ENCODE peak calls at places on chromosomes 12 and 14, in four cellular contexts. One of them, this sample, is unnamed.
A peak's percentile ranks its signal among the peaks of the same experiment; 100 is the strongest.

GRCh38 chr14:104393898-104394605 is 185.5 kb upstream of the C14orf180 start:
- DNase-seq in tibial nerve: peak; percentile 21
- DNase-seq in prostate gland: no peak
- DNase-seq in upper lobe of left lung: peak; percentile 46
- DNase-seq in this sample: peak; percentile 79

GRCh38 chr12:33830070-33830469 is 192.2 kb upstream of the ALG10 start:
- DNase-seq in prostate gland: no peak
- DNase-seq in tibial nerve: no peak
- DNase-seq in upper lobe of left lung: no peak
- DNase-seq in this sample: no peak

GRCh38 chr12:17875230-17875629 is 214.8 kb downstream of the RERGL start:
- DNase-seq in prostate gland: no peak
- DNase-seq in upper lobe of left lung: no peak
- DNase-seq in tibial nerve: no peak
- DNase-seq in this sample: no peak

GRCh38 chr14:52023518-52023917 is 34.2 kb downstream of the RTRAF start:
- DNase-seq in upper lobe of left lung: no peak
- DNase-seq in tibial nerve: no peak
- DNase-seq in prostate gland: no peak
- DNase-seq in this sample: no peak

GRCh38 chr14:24677956-24678355 is 44.0 kb upstream of the GZMB start:
- DNase-seq in upper lobe of left lung: no peak
- DNase-seq in prostate gland: no peak
- DNase-seq in tibial nerve: no peak
- DNase-seq in this sample: no peak

GRCh38 chr12:57735952-57736742 is 2.4 kb downstream of the AGAP2 start:
- DNase-seq in upper lobe of left lung: peak; percentile 85
- DNase-seq in prostate gland: no peak
- DNase-seq in tibial nerve: no peak
- DNase-seq in this sample: no peak

GRCh38 chr14:95134304-95134933 is 22.9 kb downstream of the DICER1 start:
- DNase-seq in upper lobe of left lung: no peak
- DNase-seq in tibial nerve: no peak
- DNase-seq in prostate gland: no peak
- DNase-seq in this sample: no peak

GRCh38 chr14:101774006-101774755 is 12.7 kb downstream of the PPP2R5C start:
- DNase-seq in prostate gland: no peak
- DNase-seq in tibial nerve: no peak
- DNase-seq in upper lobe of left lung: no peak
- DNase-seq in this sample: no peak

GRCh38 chr14:91866061-91866460 is 1.3 kb downstream of the TC2N start:
- DNase-seq in tibial nerve: no peak
- DNase-seq in prostate gland: no peak
- DNase-seq in upper lobe of left lung: no peak
- DNase-seq in this sample: no peak

GRCh38 chr12:95390192-95390591 is 83.8 kb upstream of the METAP2 start:
- DNase-seq in prostate gland: no peak
- DNase-seq in upper lobe of left lung: no peak
- DNase-seq in tibial nerve: no peak
- DNase-seq in this sample: no peak

GRCh38 chr12:53788892-53789291 is 37.1 kb upstream of the CISTR start:
- DNase-seq in tibial nerve: no peak
- DNase-seq in prostate gland: no peak
- DNase-seq in upper lobe of left lung: no peak
- DNase-seq in this sample: no peak

GRCh38 chr12:53695148-53696138 is 19.6 kb upstream of the ATP5MC2 start:
- DNase-seq in tibial nerve: no peak
- DNase-seq in prostate gland: no peak
- DNase-seq in upper lobe of left lung: peak; percentile 87
- DNase-seq in this sample: no peak

GRCh38 chr12:108066583-108067234 is 62.4 kb upstream of the WSCD2 start:
- DNase-seq in tibial nerve: no peak
- DNase-seq in prostate gland: no peak
- DNase-seq in upper lobe of left lung: no peak
- DNase-seq in this sample: no peak

GRCh38 chr12:94553130-94553519 is 93.5 kb upstream of the CEP83 start:
- DNase-seq in prostate gland: no peak
- DNase-seq in upper lobe of left lung: no peak
- DNase-seq in tibial nerve: no peak
- DNase-seq in this sample: no peak

GRCh38 chr12:117189725-117190209 is 503 bp downstream of the FBXO21 start:
- DNase-seq in prostate gland: no peak
- DNase-seq in tibial nerve: peak; percentile 7
- DNase-seq in upper lobe of left lung: peak; percentile 91
- DNase-seq in this sample: no peak

GRCh38 chr14:29242755-29243340 is 476.3 kb downstream of the FOXG1 start:
- DNase-seq in tibial nerve: no peak
- DNase-seq in upper lobe of left lung: no peak
- DNase-seq in prostate gland: no peak
- DNase-seq in this sample: no peak

GRCh38 chr12:9864913-9865675 is 4.1 kb downstream of the CLEC2B start:
- DNase-seq in upper lobe of left lung: no peak
- DNase-seq in prostate gland: no peak
- DNase-seq in tibial nerve: no peak
- DNase-seq in this sample: no peak

GRCh38 chr12:120783197-120783596 is 57.6 kb downstream of the ACADS start:
- DNase-seq in upper lobe of left lung: no peak
- DNase-seq in prostate gland: no peak
- DNase-seq in tibial nerve: no peak
- DNase-seq in this sample: no peak

GRCh38 chr14:96782436-96782835 is 14.7 kb upstream of the VRK1 start:
- DNase-seq in upper lobe of left lung: no peak
- DNase-seq in prostate gland: no peak
- DNase-seq in tibial nerve: no peak
- DNase-seq in this sample: no peak

GRCh38 chr12:64943686-64944085 is 119.2 kb downstream of the TBC1D30 start:
- DNase-seq in prostate gland: no peak
- DNase-seq in tibial nerve: no peak
- DNase-seq in upper lobe of left lung: no peak
- DNase-seq in this sample: no peak

GRCh38 chr12:64951944-64952343 is 127.5 kb downstream of the TBC1D30 start:
- DNase-seq in upper lobe of left lung: no peak
- DNase-seq in prostate gland: no peak
- DNase-seq in tibial nerve: no peak
- DNase-seq in this sample: no peak

GRCh38 chr12:64950899-64951298 is 126.5 kb downstream of the TBC1D30 start:
- DNase-seq in upper lobe of left lung: no peak
- DNase-seq in tibial nerve: no peak
- DNase-seq in prostate gland: no peak
- DNase-seq in this sample: no peak

GRCh38 chr12:64946132-64946829 is 121.8 kb downstream of the TBC1D30 start:
- DNase-seq in upper lobe of left lung: peak; percentile 59
- DNase-seq in prostate gland: peak; percentile 56
- DNase-seq in tibial nerve: peak; percentile 24
- DNase-seq in this sample: no peak
- H3K27ac ChIP-seq in upper lobe of left lung: no peak overlapping the region
- H3K27ac ChIP-seq in prostate gland: no peak overlapping the region
- H3K27ac ChIP-seq in tibial nerve: no peak overlapping the region
- H3K27ac ChIP-seq in this sample: no peak overlapping the region

DNA sequence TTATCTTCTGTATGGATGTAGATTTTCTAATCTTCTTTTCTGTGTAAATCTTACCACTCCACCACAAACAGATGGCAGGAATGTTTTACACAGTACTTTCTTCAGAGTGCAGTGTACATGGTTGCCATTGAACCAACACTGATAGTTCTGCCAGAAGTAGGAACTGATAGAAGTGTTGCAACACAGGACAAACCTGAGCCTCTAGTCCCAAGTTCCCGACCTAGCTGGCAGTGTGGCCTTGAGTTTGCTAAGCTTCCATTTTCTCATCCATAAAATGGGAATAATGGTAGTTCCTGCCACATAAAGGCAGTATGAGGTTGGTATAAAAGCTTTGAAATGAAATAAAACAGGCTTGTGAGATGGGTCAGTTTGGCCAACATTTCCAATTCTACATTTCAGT is 50.8 kb upstream of the SAV1 start:
- DNase-seq in prostate gland: no peak
- DNase-seq in tibial nerve: no peak
- DNase-seq in upper lobe of left lung: no peak
- DNase-seq in this sample: no peak
- TF ChIP-seq POLR2A in prostate gland: no peak
- TF ChIP-seq POLR2A in tibial nerve: no peak
- TF ChIP-seq POLR2A in upper lobe of left lung: no peak
- TF ChIP-seq POLR2A in this sample: no peak

GRCh38 chr12:779745-780734 is 27.7 kb downstream of the WNK1 start:
- DNase-seq in prostate gland: no peak
- DNase-seq in tibial nerve: no peak
- DNase-seq in upper lobe of left lung: no peak
- DNase-seq in this sample: no peak
- H3K27ac ChIP-seq in prostate gland: no peak overlapping the region
- H3K27ac ChIP-seq in tibial nerve: no peak overlapping the region
- H3K27ac ChIP-seq in upper lobe of left lung: no peak overlapping the region
- H3K27ac ChIP-seq in this sample: peak overlapping the region; percentile 9

DNA sequence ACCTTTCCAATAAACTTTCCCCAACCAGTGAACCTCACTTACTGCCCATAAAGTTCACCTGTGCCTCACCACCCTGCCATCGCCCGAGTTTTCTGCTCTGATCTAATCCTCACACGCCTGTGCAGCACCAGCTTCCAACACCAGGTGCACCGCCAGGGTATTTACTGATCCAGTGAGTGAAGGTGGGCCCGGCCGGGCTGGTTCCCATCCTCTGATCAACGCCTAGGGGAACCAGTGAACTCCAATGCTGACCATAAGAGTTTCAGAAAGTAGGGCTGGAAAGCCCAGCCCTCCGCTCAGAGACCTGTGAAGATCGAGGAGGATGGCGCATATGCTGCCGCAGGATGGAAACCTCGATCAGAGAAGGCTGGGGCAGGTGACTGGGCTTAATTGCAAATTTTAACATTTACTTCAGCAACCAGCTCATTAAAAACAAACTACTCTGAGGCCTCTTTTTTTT is 685 bp upstream of the MYL6B start:
- DNase-seq in tibial nerve: peak; percentile 25
- DNase-seq in prostate gland: peak; percentile 62
- DNase-seq in upper lobe of left lung: no peak
- DNase-seq in this sample: no peak
- TF ChIP-seq POLR2A in tibial nerve: no peak
- TF ChIP-seq POLR2A in prostate gland: no peak
- TF ChIP-seq POLR2A in upper lobe of left lung: no peak
- TF ChIP-seq POLR2A in this sample: no peak

GRCh38 chr12:29782285-29782820 is 1.4 kb downstream of the TMTC1 start:
- DNase-seq in upper lobe of left lung: no peak
- DNase-seq in tibial nerve: peak; percentile 29
- DNase-seq in prostate gland: peak; percentile 11
- DNase-seq in this sample: no peak
- H3K27ac ChIP-seq in upper lobe of left lung: peak overlapping the region; percentile 70
- H3K27ac ChIP-seq in tibial nerve: peak overlapping the region; percentile 53
- H3K27ac ChIP-seq in prostate gland: peak overlapping the region; percentile 66
- H3K27ac ChIP-seq in this sample: peak overlapping the region; percentile 86

GRCh38 chr12:104941454-104941853 is 16.6 kb downstream of the SLC41A2 start:
- DNase-seq in prostate gland: no peak
- DNase-seq in upper lobe of left lung: no peak
- DNase-seq in tibial nerve: no peak
- DNase-seq in this sample: no peak

GRCh38 chr12:104942075-104942474 is 16.0 kb downstream of the SLC41A2 start:
- DNase-seq in prostate gland: no peak
- DNase-seq in upper lobe of left lung: no peak
- DNase-seq in tibial nerve: no peak
- DNase-seq in this sample: no peak

GRCh38 chr12:104938371-104938770 is 19.7 kb downstream of the SLC41A2 start:
- DNase-seq in upper lobe of left lung: no peak
- DNase-seq in tibial nerve: peak; percentile 45
- DNase-seq in prostate gland: no peak
- DNase-seq in this sample: no peak

GRCh38 chr12:104939089-104939488 is 19.0 kb downstream of the SLC41A2 start:
- DNase-seq in tibial nerve: no peak
- DNase-seq in upper lobe of left lung: no peak
- DNase-seq in prostate gland: no peak
- DNase-seq in this sample: no peak

DNA sequence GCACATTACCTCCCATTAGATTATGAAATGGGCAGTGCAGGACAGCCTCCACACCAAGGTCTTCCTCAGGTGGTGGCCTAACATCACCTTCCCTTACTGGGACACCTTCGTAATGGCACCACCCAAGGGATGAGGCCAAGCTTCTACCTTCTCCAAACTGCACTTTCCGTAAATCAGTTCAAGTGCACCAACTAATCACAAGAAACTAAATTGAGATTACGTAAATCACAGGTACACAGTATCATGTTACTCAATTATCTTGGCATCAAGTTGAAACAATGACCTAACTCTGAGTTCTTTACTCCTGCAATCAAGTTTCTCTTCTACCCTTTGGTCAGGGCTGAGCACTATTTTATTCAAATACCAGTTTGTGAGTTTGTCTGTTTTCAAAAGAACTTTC is 13.8 kb downstream of the SLC41A2 start:
- DNase-seq in upper lobe of left lung: no peak
- DNase-seq in prostate gland: no peak
- DNase-seq in tibial nerve: no peak
- DNase-seq in this sample: no peak
- TF ChIP-seq POLR2A in upper lobe of left lung: no peak
- TF ChIP-seq POLR2A in prostate gland: no peak
- TF ChIP-seq POLR2A in tibial nerve: no peak
- TF ChIP-seq POLR2A in this sample: no peak

DNA sequence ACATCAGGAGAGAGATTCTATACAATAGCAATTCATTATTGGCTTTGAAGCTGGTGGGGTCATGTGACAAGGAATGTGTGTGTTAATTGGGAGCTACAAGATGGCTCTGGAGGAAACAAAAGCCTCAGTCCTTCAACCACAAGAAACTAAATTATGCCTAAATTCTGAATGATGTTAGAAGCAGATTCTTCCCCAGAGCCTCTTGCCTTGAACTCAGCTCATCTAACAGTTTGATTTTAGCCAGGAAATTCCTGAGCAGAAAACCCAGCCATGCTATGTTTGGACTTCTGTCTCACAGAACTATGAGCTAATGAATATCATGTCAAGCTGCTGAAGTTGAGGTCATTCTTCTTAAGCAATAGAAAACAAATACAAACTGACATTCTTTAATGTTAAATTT is 274.7 kb downstream of the SLC6A15 start:
- DNase-seq in tibial nerve: no peak
- DNase-seq in upper lobe of left lung: no peak
- DNase-seq in prostate gland: no peak
- DNase-seq in this sample: no peak
- H3K27ac ChIP-seq in tibial nerve: no peak overlapping the region
- H3K27ac ChIP-seq in upper lobe of left lung: no peak overlapping the region
- H3K27ac ChIP-seq in prostate gland: no peak overlapping the region
- H3K27ac ChIP-seq in this sample: no peak overlapping the region